ENCODE peak calls at places on chromosome 16, in five cellular contexts. S is T-cell, G is right lobe of liver, J is psoas muscle, T is upper lobe of right lung. A is an unnamed sample.

GRCh38 chr16:73037845-73038570 is 9.9 kb downstream of the ZFHX3 start:
- ATAC-seq in S (no peak), G (no peak), J (no peak), T (no peak), A (no peak)

GRCh38 chr16:86324320-86324719 is 186.0 kb upstream of the FOXF1 start:
- ATAC-seq in S (no peak), G (no peak), J (no peak), T (no peak), A (no peak)

GRCh38 chr16:66964049-66964448 is 3.0 kb downstream of the CES3 start:
- ATAC-seq in S (no peak), G (peak; percentile 81), J (no peak), T (no peak), A (no peak)

GRCh38 chr16:78896280-78896679 is 704.3 kb downstream of the MAF start:
- ATAC-seq in S (peak; percentile 51), G (no peak), J (no peak), T (no peak), A (no peak)

GRCh38 chr16:21260870-21261791 is 17.0 kb downstream of the CRYM start:
- ATAC-seq in S (no peak), G (peak; percentile 79), J (peak; percentile 38), T (no peak), A (peak; percentile 70)

GRCh38 chr16:83954577-83955016 is 1.6 kb downstream of the OSGIN1 start:
- ATAC-seq in S (no peak), G (peak; percentile 55), J (peak; percentile 51), T (peak; percentile 60), A (peak; percentile 53)

GRCh38 chr16:85279874-85280545 is 167.7 kb upstream of the CIBAR2 start:
- ATAC-seq in S (no peak), G (peak; percentile 57), J (peak; percentile 43), T (peak; percentile 8), A (no peak)

GRCh38 chr16:56679813-56680212 is 2.5 kb upstream of the MT1X start:
- ATAC-seq in S (no peak), G (peak; percentile 36), J (peak; percentile 70), T (no peak), A (peak; percentile 65)

GRCh38 chr16:15855704-15856003 is 1.2 kb downstream of the MYH11 start:
- ATAC-seq in S (no peak), G (no peak), J (no peak), T (no peak), A (no peak)

GRCh38 chr16:49158029-49158642 is 123.5 kb downstream of the CBLN1 start:
- ATAC-seq in S (no peak), G (no peak), J (no peak), T (peak; percentile 28), A (no peak)

GRCh38 chr16:88376835-88377726 is 5.7 kb upstream of the ZNF469 start:
- ATAC-seq in S (no peak), G (no peak), J (peak; percentile 18), T (no peak), A (no peak)

GRCh38 chr16:78237346-78237745 is 137.9 kb downstream of the WWOX start:
- ATAC-seq in S (no peak), G (no peak), J (no peak), T (peak; percentile 12), A (no peak)

GRCh38 chr16:22664132-22664531 is 149.8 kb upstream of the HS3ST2 start:
- ATAC-seq in S (no peak), G (no peak), J (no peak), T (peak; percentile 22), A (peak; percentile 15)

GRCh38 chr16:19700319-19700781 is 17.7 kb downstream of the KNOP1 start:
- ATAC-seq in S (no peak), G (peak; percentile 82), J (no peak), T (no peak), A (peak; percentile 72)

GRCh38 chr16:66541388-66542360 is 8.2 kb downstream of the TK2 start:
- ATAC-seq in S (no peak), G (no peak), J (no peak), T (no peak), A (no peak)

GRCh38 chr16:67226295-67226803 is 581 bp upstream of the TMEM208 start:
- ATAC-seq in S (no peak), G (no peak), J (no peak), T (no peak), A (no peak)

GRCh38 chr16:52546291-52546941 is 527 bp downstream of the TOX3 start:
- ATAC-seq in S (no peak), G (peak; percentile 17), J (no peak), T (peak; percentile 45), A (no peak)

GRCh38 chr16:17328971-17329370 is 141.8 kb downstream of the XYLT1 start:
- ATAC-seq in S (no peak), G (no peak), J (no peak), T (no peak), A (no peak)

GRCh38 chr16:19314718-19315425 is 29.3 kb downstream of the CLEC19A start:
- ATAC-seq in S (no peak), G (no peak), J (no peak), T (no peak), A (no peak)

GRCh38 chr16:67594256-67594915 is 32.1 kb downstream of the CTCF start:
- ATAC-seq in S (no peak), G (no peak), J (no peak), T (no peak), A (no peak)

GRCh38 chr16:525123-525519 is 2.4 kb upstream of the CAPN15 start:
- ATAC-seq in S (no peak), G (no peak), J (no peak), T (no peak), A (no peak)

GRCh38 chr16:77918792-77919707 is 103.3 kb upstream of the CLEC3A start:
- ATAC-seq in S (no peak), G (peak; percentile 53), J (no peak), T (peak; percentile 77), A (no peak)

GRCh38 chr16:70685061-70685937 is 554 bp downstream of the MTSS2 start:
- ATAC-seq in S (peak; percentile 51), G (no peak), J (no peak), T (peak; percentile 9), A (peak; percentile 5)

GRCh38 chr16:67917140-67917851 is 14.4 kb downstream of the CTRL start:
- ATAC-seq in S (no peak), G (no peak), J (peak; percentile 71), T (peak; percentile 40), A (no peak)

GRCh38 chr16:4538067-4538385 is 547 bp downstream of the CDIP1 start:
- ATAC-seq in S (peak; percentile 63), G (peak; percentile 12), J (peak; percentile 28), T (peak; percentile 55), A (peak; percentile 29)

GRCh38 chr16:70635356-70636016 is 10.9 kb upstream of the IL34 start:
- ATAC-seq in S (no peak), G (no peak), J (no peak), T (no peak), A (no peak)

GRCh38 chr16:69179255-69180010 is 7.5 kb upstream of the SNTB2 start:
- ATAC-seq in S (no peak), G (peak; percentile 80), J (peak; percentile 67), T (peak; percentile 86), A (peak; percentile 70)

GRCh38 chr16:57916735-57917450 is 54.0 kb downstream of the CNGB1 start:
- ATAC-seq in S (no peak), G (peak; percentile 40), J (no peak), T (no peak), A (peak; percentile 82)

GRCh38 chr16:57268804-57269800 is 15.4 kb downstream of the PLLP start:
- ATAC-seq in S (no peak), G (peak; percentile 73), J (no peak), T (peak; percentile 55), A (no peak)

GRCh38 chr16:23334421-23334853 is 32.3 kb downstream of the SCNN1B start:
- ATAC-seq in S (no peak), G (no peak), J (no peak), T (peak; percentile 43), A (peak; percentile 33)

GRCh38 chr16:79560923-79561322 is 39.6 kb downstream of the MAF start:
- ATAC-seq in S (no peak), G (peak; percentile 59), J (no peak), T (no peak), A (no peak)

GRCh38 chr16:78836802-78837489 is 737.5 kb downstream of the WWOX start:
- ATAC-seq in S (no peak), G (no peak), J (no peak), T (no peak), A (no peak)

GRCh38 chr16:11157143-11157542 is 98.9 kb downstream of the SOCS1 start:
- ATAC-seq in S (no peak), G (no peak), J (no peak), T (no peak), A (no peak)

GRCh38 chr16:81576696-81577095 is 132.1 kb downstream of the CMIP start:
- ATAC-seq in S (no peak), G (no peak), J (no peak), T (no peak), A (no peak)

GRCh38 chr16:87939562-87940423 is 3.5 kb upstream of the CA5A start:
- ATAC-seq in S (no peak), G (no peak), J (no peak), T (no peak), A (no peak)

GRCh38 chr16:19861811-19862327 is 22.8 kb downstream of the GPRC5B start:
- ATAC-seq in S (no peak), G (no peak), J (no peak), T (no peak), A (no peak)

A was measured in esophagus mucosa.